ENCODE peak calls at places on chromosome 11, in five cellular contexts. Y is fibroblast of the aortic adventitia, U is heart right ventricle, Z is AG04450, I is IMR-90. B is an unnamed sample.

GRCh38 chr11:117302228-117302627 is 11.1 kb downstream of the BACE1-AS start:
- DNase-seq in Y (no peak), U (no peak), Z (no peak), I (no peak), B (no peak)

GRCh38 chr11:2507945-2508749 is 63.3 kb downstream of the KCNQ1 start:
- DNase-seq in Y (no peak), U (no peak), Z (no peak), I (no peak), B (peak)

GRCh38 chr11:20443596-20443995 is 56.1 kb downstream of the PRMT3 start:
- DNase-seq in Y (peak), U (no peak), Z (no peak), I (peak), B (no peak)

GRCh38 chr11:120431633-120432032 is 79.9 kb upstream of the GRIK4 start:
- DNase-seq in Y (no peak), U (no peak), Z (peak), I (peak), B (no peak)

GRCh38 chr11:104964247-104964646 is 4.1 kb downstream of the CASP4 start:
- DNase-seq in Y (no peak), U (no peak), Z (no peak), I (no peak), B (no peak)

GRCh38 chr11:23569547-23569946 is 709.3 kb upstream of the CCDC179 start:
- DNase-seq in Y (no peak), U (no peak), Z (no peak), I (no peak), B (no peak)

GRCh38 chr11:7651140-7651551 is 22.2 kb downstream of the CYB5R2 start:
- DNase-seq in Y (no peak), U (no peak), Z (no peak), I (peak), B (no peak)

GRCh38 chr11:1387521-1387920 is 2.2 kb upstream of the BRSK2 start:
- DNase-seq in Y (no peak), U (no peak), Z (no peak), I (no peak), B (no peak)

GRCh38 chr11:76783294-76783900 is at the start of gene TSKU:
- DNase-seq in Y (no peak), U (no peak), Z (no peak), I (no peak), B (peak)

GRCh38 chr11:134761926-134762247 is 349.8 kb upstream of the B3GAT1 start:
- DNase-seq in Y (no peak), U (no peak), Z (no peak), I (no peak), B (no peak)

GRCh38 chr11:66332371-66333219 is 3.6 kb downstream of the RIN1 start:
- DNase-seq in Y (no peak), U (no peak), Z (no peak), I (no peak), B (no peak)

GRCh38 chr11:75326439-75326810 is 25.0 kb downstream of the ARRB1 start:
- DNase-seq in Y (no peak), U (no peak), Z (no peak), I (no peak), B (no peak)

GRCh38 chr11:67252831-67253239 is 13.4 kb upstream of the GRK2 start:
- DNase-seq in Y (peak), U (peak), Z (no peak), I (peak), B (no peak)

GRCh38 chr11:61294717-61295595 is at the start of gene VWCE:
- DNase-seq in Y (peak), U (peak), Z (no peak), I (peak), B (peak)
- TF ChIP-seq CTCF in Y (peak), U (peak), Z (peak), I (peak), B (peak)

GRCh38 chr11:37449146-37449545 is 851.1 kb upstream of the RAG2 start:
- DNase-seq in Y (peak), U (no peak), Z (peak), I (peak), B (no peak)
- TF ChIP-seq CTCF in Y (peak), U (peak), Z (peak), I (peak), B (peak)

GRCh38 chr11:128547946-128548654 is 39.3 kb downstream of the ETS1 start:
- DNase-seq in Y (no peak), U (no peak), Z (no peak), I (no peak), B (no peak)

GRCh38 chr11:128549256-128549944 is 38.0 kb downstream of the ETS1 start:
- DNase-seq in Y (no peak), U (peak), Z (no peak), I (no peak), B (no peak)

GRCh38 chr11:128550967-128551522 is 36.3 kb downstream of the ETS1 start:
- DNase-seq in Y (no peak), U (no peak), Z (no peak), I (no peak), B (no peak)

GRCh38 chr11:128550261-128550821 is 37.0 kb downstream of the ETS1 start:
- DNase-seq in Y (no peak), U (no peak), Z (no peak), I (no peak), B (no peak)

GRCh38 chr11:128548655-128549255 is 38.6 kb downstream of the ETS1 start:
- DNase-seq in Y (no peak), U (peak), Z (no peak), I (peak), B (no peak)
- TF ChIP-seq CTCF in Y (no peak), U (peak), Z (no peak), I (no peak), B (peak)

GRCh38 chr11:122910775-122911174 is 28.2 kb downstream of the JHY start:
- DNase-seq in Y (peak), U (no peak), Z (no peak), I (peak), B (no peak)
- TF ChIP-seq CTCF in Y (peak), U (peak), Z (peak), I (peak), B (peak)

DNA sequence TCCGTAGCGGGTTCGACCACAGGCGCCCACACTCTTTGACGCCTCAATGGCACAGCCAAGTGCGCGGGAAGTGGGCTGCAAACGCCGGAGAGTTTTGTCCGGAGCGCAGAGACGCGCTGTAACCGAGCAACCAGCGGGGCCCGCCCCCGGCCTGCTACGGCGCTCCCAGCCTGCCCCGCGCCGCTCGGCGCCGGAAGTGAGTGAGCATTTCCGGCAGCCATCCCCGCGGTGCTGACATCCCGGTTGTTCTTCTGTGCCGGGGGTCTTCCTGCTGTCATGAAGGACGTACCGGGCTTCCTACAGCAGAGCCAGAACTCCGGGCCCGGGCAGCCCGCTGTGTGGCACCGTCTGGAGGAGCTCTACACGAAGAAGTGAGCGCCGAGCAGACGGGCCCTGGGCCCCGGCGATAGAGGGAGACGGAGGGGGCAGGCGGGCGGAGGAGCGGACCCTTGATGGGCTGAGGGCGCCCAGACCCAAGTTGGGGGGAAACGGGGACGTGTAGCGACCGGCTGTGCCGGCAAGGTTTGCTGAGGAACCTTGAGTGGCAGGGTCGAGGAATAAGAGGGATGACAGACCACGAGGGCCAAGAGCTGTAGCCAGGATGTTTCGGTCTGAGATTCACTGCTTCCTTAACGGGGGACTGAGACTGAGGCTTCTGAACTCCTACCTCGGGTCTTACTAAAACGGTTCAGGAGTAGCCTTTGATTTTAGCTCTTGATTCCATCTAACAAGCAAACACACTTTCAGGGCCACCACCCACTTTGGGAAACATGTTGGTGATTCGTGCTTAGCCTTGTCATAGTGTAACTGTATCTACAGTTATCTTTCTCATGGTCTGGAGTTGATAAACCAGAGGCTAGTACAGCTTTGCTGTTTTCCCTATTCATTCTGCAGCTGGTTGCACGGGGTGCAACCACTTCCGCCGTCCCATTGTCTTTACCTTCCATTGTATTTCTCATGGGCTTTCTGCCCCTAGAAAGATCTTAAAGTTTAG is at the start of gene PSMD13:
- DNase-seq in Y (peak), U (peak), Z (peak), I (peak), B (peak)
- TF ChIP-seq CTCF in Y (no peak), U (no peak), Z (no peak), I (no peak), B (peak)

GRCh38 chr11:92070026-92070889 is 154.4 kb upstream of the FAT3 start:
- DNase-seq in Y (no peak), U (no peak), Z (no peak), I (no peak), B (no peak)
- TF ChIP-seq CTCF in Y (no peak), U (no peak), Z (no peak), I (peak), B (peak)

DNA sequence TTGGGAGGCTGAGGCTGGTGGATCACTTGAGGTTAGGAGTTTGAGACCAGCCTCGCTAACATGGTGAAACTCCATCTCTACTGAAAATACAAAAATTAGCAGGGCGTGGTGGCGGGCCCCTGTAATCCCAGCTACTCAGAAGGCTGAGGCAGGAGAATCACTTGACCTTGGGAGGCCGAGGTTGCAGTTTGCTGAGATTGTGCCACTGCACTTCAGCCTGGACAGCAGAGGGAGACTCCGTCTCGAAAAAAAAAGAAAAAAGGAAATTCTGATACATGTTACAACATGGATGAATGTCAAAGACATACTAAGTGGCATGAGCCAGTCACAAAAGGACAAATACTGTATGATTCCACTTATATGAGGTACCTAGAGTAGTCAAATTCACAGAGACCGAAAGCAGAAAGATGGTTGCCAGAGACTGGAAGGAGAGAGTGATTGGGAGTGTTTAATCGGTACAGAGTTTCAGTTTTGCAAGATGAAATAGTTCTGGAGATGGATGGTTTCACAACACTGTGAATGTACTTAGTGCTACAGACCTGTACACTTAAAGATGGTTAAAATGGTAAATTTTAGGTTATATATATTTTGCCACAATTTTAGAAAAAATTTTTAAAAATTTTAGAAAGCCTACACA is 92.3 kb downstream of the BLID start:
- DNase-seq in Y (peak), U (no peak), Z (no peak), I (no peak), B (no peak)
- TF ChIP-seq CTCF in Y (peak), U (peak), Z (no peak), I (no peak), B (no peak)